ENCODE peak calls at places on chromosomes 11 and 22, in nine cellular contexts. V, A, M, G, O, P, R, Q and N are unnamed samples.

GRCh38 chr22:20015971-20016733 is 471 bp downstream of the ARVCF start:
- DNase-seq in V (no peak), A (peak; percentile 34), M (peak; percentile 69), G (peak; percentile 62), O (peak; percentile 71), P (peak; percentile 27), R (peak; percentile 28), Q (no peak), N (no peak)

GRCh38 chr11:100930185-100930778 is 199.3 kb downstream of the PGR start:
- DNase-seq in V (peak; percentile 56), A (no peak), M (no peak), G (peak; percentile 72), O (peak; percentile 6), P (no peak), R (no peak), Q (no peak), N (peak; percentile 83)

GRCh38 chr11:111555255-111555654 is 14.7 kb downstream of the LAYN start:
- DNase-seq in V (no peak), A (no peak), M (no peak), G (no peak), O (no peak), P (no peak), R (no peak), Q (no peak), N (no peak)

GRCh38 chr11:12717851-12718291 is 43.6 kb downstream of the TEAD1 start:
- DNase-seq in V (no peak), A (no peak), M (no peak), G (no peak), O (no peak), P (peak; percentile 24), R (no peak), Q (no peak), N (no peak)

GRCh38 chr11:62432695-62433094 is 13.9 kb downstream of the SCGB1A1 start:
- DNase-seq in V (no peak), A (no peak), M (no peak), G (no peak), O (no peak), P (no peak), R (no peak), Q (no peak), N (no peak)

GRCh38 chr22:45187891-45188290 is 24.2 kb downstream of the NUP50 start:
- DNase-seq in V (no peak), A (no peak), M (no peak), G (no peak), O (no peak), P (no peak), R (no peak), Q (no peak), N (no peak)

GRCh38 chr11:65927904-65928397 is 8.7 kb downstream of the DRAP1 start:
- DNase-seq in V (no peak), A (peak; percentile 45), M (peak; percentile 68), G (no peak), O (no peak), P (peak; percentile 83), R (no peak), Q (no peak), N (no peak)

GRCh38 chr22:19019679-19020032 is 83.6 kb upstream of the PRODH start:
- DNase-seq in V (no peak), A (no peak), M (no peak), G (no peak), O (no peak), P (no peak), R (no peak), Q (no peak), N (no peak)

GRCh38 chr11:47928426-47928825 is 51.9 kb upstream of the PTPRJ start:
- DNase-seq in V (no peak), A (no peak), M (no peak), G (no peak), O (no peak), P (no peak), R (no peak), Q (no peak), N (no peak)

GRCh38 chr11:59944761-59945160 is 6.5 kb downstream of the OOSP1 start:
- DNase-seq in V (no peak), A (no peak), M (no peak), G (peak; percentile 15), O (no peak), P (no peak), R (no peak), Q (no peak), N (no peak)

GRCh38 chr22:49503896-49504521 is 323.7 kb downstream of the BRD1 start:
- DNase-seq in V (no peak), A (no peak), M (no peak), G (no peak), O (no peak), P (no peak), R (no peak), Q (no peak), N (no peak)

GRCh38 chr22:29208502-29208862 is 2.8 kb downstream of the EMID1 start:
- DNase-seq in V (no peak), A (no peak), M (no peak), G (no peak), O (peak; percentile 49), P (no peak), R (no peak), Q (no peak), N (no peak)

GRCh38 chr22:23817146-23817545 is 21.7 kb downstream of the DERL3 start:
- DNase-seq in V (no peak), A (no peak), M (peak; percentile 20), G (no peak), O (no peak), P (no peak), R (no peak), Q (no peak), N (no peak)

DNA sequence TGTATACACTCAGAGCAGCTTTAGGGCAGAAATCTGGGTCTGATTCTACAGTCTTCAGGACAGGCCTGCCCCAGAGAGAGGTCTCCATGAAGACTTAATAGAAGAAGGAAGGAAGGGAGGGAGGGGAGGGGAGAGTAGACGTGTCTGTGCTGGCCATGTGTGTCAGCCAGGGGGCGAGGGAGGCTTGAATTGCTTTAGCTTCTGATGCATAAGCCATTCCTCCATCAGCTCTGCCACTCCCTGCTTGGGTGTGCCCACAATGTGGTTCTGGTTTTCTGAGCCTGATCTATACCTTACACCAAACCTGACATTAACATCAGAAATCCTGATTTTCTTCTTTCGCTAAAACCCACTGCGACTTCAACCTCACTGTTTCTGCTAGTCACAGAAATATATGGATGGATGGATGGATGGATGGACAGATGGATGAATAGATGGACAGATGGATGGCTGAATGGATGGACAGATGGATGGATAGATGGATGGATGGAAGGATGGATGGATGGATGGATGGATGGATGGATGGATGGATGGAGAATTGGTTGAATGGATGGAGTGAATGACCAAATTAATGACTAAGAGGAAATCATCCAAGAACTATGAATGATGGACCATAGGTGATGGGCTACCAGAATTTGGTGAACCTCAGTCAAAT is 56.5 kb upstream of the PRDM11 start:
- DNase-seq in V (no peak), A (no peak), M (no peak), G (no peak), O (no peak), P (no peak), R (no peak), Q (no peak), N (peak; percentile 75)
- TF ChIP-seq CTCF in V (peak; percentile 39), A (no peak), M (no peak), G (peak; percentile 41), O (no peak), P (no peak), R (no peak), Q (no peak), N (peak; percentile 39)

GRCh38 chr11:96015911-96016565 is 92.1 kb upstream of the MTMR2 start:
- DNase-seq in V (no peak), A (no peak), M (no peak), G (no peak), O (peak; percentile 46), P (peak; percentile 27), R (no peak), Q (no peak), N (no peak)
- H3K4me3 ChIP-seq in V (no peak overlapping the region), A (no peak overlapping the region), M (no peak overlapping the region), G (no peak overlapping the region), O (no peak overlapping the region), P (no peak overlapping the region), R (no peak overlapping the region), Q (no peak overlapping the region), N (no peak overlapping the region)

DNA sequence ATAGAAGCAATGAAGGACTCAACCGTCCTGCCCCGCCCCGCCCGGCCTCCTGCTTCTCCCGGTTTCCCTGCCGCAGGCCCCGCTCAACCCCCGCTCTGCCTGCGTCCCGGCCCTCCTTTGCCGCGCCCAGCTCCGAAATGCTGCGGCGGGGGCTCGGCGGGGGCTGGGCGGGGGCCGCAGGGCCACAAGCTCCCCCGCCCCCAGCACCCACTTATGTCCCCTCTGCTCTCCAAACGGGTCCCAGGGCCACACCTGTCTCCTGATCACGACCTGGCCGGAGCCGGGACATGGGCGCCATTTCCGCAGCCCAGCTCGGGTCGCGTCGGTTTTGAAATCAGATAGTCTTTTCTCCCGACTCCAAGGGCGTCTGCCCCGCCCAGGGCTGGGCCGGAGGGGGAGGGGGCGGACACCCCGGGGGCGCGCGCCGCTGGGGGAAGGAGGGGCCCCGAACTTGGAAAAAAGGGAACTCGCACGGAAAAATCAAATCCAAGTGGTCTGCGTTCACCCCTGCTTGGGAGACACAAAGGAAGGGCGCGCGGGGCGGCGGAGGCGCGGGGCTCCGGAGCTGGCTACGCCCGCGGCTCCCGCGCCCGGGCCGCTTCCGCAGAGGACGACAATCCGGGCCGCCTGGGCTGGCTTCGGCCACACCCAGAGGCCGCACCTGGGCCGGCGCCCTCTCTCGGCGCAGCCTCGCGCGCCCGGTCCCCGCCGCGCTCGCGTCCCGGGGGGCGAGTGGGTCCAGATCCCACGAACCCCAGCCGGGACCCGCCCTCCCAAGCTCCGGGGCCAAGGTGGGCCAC is 70.5 kb upstream of the EP300 start:
- DNase-seq in V (no peak), A (peak; percentile 80), M (peak; percentile 83), G (peak; percentile 77), O (peak; percentile 68), P (peak; percentile 47), R (peak; percentile 67), Q (peak; percentile 62), N (peak; percentile 69)
- TF ChIP-seq CTCF in V (no peak), A (no peak), M (peak; percentile 11), G (no peak), O (no peak), P (no peak), R (peak; percentile 11), Q (no peak), N (no peak)

GRCh38 chr11:3002871-3003270 is 10.7 kb upstream of the NAP1L4 start:
- DNase-seq in V (no peak), A (no peak), M (no peak), G (no peak), O (no peak), P (no peak), R (no peak), Q (no peak), N (no peak)

GRCh38 chr11:2999464-2999998 is 7.4 kb upstream of the NAP1L4 start:
- DNase-seq in V (no peak), A (no peak), M (no peak), G (no peak), O (no peak), P (no peak), R (no peak), Q (no peak), N (no peak)

GRCh38 chr11:3002346-3002745 is 10.2 kb upstream of the NAP1L4 start:
- DNase-seq in V (no peak), A (no peak), M (no peak), G (no peak), O (no peak), P (no peak), R (no peak), Q (no peak), N (no peak)

GRCh38 chr11:3000032-3000961 is 8.2 kb upstream of the NAP1L4 start:
- DNase-seq in V (no peak), A (no peak), M (no peak), G (peak; percentile 68), O (peak; percentile 88), P (no peak), R (no peak), Q (no peak), N (peak; percentile 79)

GRCh38 chr11:3001496-3001895 is 9.4 kb upstream of the NAP1L4 start:
- DNase-seq in V (no peak), A (no peak), M (no peak), G (no peak), O (peak; percentile 55), P (no peak), R (no peak), Q (no peak), N (no peak)
- H3K4me3 ChIP-seq in V (no peak overlapping the region), A (no peak overlapping the region), M (no peak overlapping the region), G (no peak overlapping the region), O (no peak overlapping the region), P (no peak overlapping the region), R (no peak overlapping the region), Q (no peak overlapping the region), N (no peak overlapping the region)